ENCODE peak calls at places on chromosomes 13 and 19, in four cellular contexts. One of them, this sample, is unnamed.
A peak's percentile ranks its signal among the peaks of the same experiment; 100 is the strongest.

GRCh38 chr19:42064432-42064831 is 5.6 kb downstream of the GRIK5 start:
- DNase-seq in body of pancreas: no peak
- DNase-seq in BJ: no peak
- DNase-seq in stomach: no peak
- DNase-seq in this sample: no peak

GRCh38 chr13:92823059-92823458 is 403.5 kb upstream of the GPC6 start:
- DNase-seq in body of pancreas: no peak
- DNase-seq in BJ: no peak
- DNase-seq in stomach: no peak
- DNase-seq in this sample: no peak

GRCh38 chr19:46413262-46414031 is at the start of gene CCDC8:
- DNase-seq in body of pancreas: peak; percentile 96
- DNase-seq in BJ: peak; percentile 56
- DNase-seq in stomach: no peak
- DNase-seq in this sample: peak; percentile 86

GRCh38 chr19:21789761-21790160 is 22.4 kb upstream of the ZNF100 start:
- DNase-seq in body of pancreas: no peak
- DNase-seq in BJ: no peak
- DNase-seq in stomach: no peak
- DNase-seq in this sample: no peak

GRCh38 chr13:85148009-85148408 is 651.2 kb downstream of the SLITRK6 start:
- DNase-seq in body of pancreas: no peak
- DNase-seq in BJ: no peak
- DNase-seq in stomach: no peak
- DNase-seq in this sample: peak; percentile 12

GRCh38 chr13:29550589-29550988 is 44.9 kb downstream of the SLC7A1 start:
- DNase-seq in body of pancreas: no peak
- DNase-seq in BJ: no peak
- DNase-seq in stomach: no peak
- DNase-seq in this sample: no peak

GRCh38 chr13:45439000-45439399 is 20.8 kb upstream of the SLC25A30 start:
- DNase-seq in body of pancreas: no peak
- DNase-seq in BJ: no peak
- DNase-seq in stomach: no peak
- DNase-seq in this sample: no peak

GRCh38 chr19:6677924-6678689 is 8.1 kb upstream of the TNFSF14 start:
- DNase-seq in body of pancreas: no peak
- DNase-seq in BJ: no peak
- DNase-seq in stomach: no peak
- DNase-seq in this sample: peak; percentile 21

GRCh38 chr19:23116802-23117571 is at the start of gene ZNF730:
- DNase-seq in body of pancreas: no peak
- DNase-seq in BJ: peak; percentile 9
- DNase-seq in stomach: no peak
- DNase-seq in this sample: no peak

GRCh38 chr19:10256970-10257615 is 5.1 kb downstream of the MRPL4 start:
- DNase-seq in body of pancreas: no peak
- DNase-seq in BJ: no peak
- DNase-seq in stomach: no peak
- DNase-seq in this sample: no peak

GRCh38 chr19:23345838-23346237 is 49.4 kb downstream of the ZNF91 start:
- DNase-seq in body of pancreas: no peak
- DNase-seq in BJ: no peak
- DNase-seq in stomach: no peak
- DNase-seq in this sample: no peak

GRCh38 chr13:23025848-23026608 is 154.8 kb upstream of the SGCG start:
- DNase-seq in body of pancreas: no peak
- DNase-seq in BJ: no peak
- DNase-seq in stomach: no peak
- DNase-seq in this sample: no peak

GRCh38 chr13:97468331-97468730 is 34.4 kb downstream of the RAP2A start:
- DNase-seq in body of pancreas: no peak
- DNase-seq in BJ: no peak
- DNase-seq in stomach: no peak
- DNase-seq in this sample: no peak

GRCh38 chr13:27425151-27425917 is 915 bp downstream of the GTF3A start:
- DNase-seq in body of pancreas: no peak
- DNase-seq in BJ: no peak
- DNase-seq in stomach: no peak
- DNase-seq in this sample: no peak

GRCh38 chr13:94917814-94918213 is 205.5 kb upstream of the SOX21 start:
- DNase-seq in body of pancreas: no peak
- DNase-seq in BJ: no peak
- DNase-seq in stomach: no peak
- DNase-seq in this sample: peak; percentile 3

GRCh38 chr13:23488442-23488841 is 54.9 kb upstream of the SACS start:
- DNase-seq in body of pancreas: no peak
- DNase-seq in BJ: no peak
- DNase-seq in stomach: no peak
- DNase-seq in this sample: peak; percentile 42

GRCh38 chr13:112179421-112179820 is 112.5 kb downstream of the SOX1 start:
- DNase-seq in body of pancreas: no peak
- DNase-seq in BJ: no peak
- DNase-seq in stomach: no peak
- DNase-seq in this sample: no peak

GRCh38 chr13:112178769-112179168 is 111.8 kb downstream of the SOX1 start:
- DNase-seq in body of pancreas: no peak
- DNase-seq in BJ: no peak
- DNase-seq in stomach: no peak
- DNase-seq in this sample: no peak

GRCh38 chr13:112176746-112177119 is 109.8 kb downstream of the SOX1 start:
- DNase-seq in body of pancreas: no peak
- DNase-seq in BJ: no peak
- DNase-seq in stomach: no peak
- DNase-seq in this sample: no peak

GRCh38 chr13:112177459-112177858 is 110.5 kb downstream of the SOX1 start:
- DNase-seq in body of pancreas: no peak
- DNase-seq in BJ: no peak
- DNase-seq in stomach: no peak
- DNase-seq in this sample: no peak

DNA sequence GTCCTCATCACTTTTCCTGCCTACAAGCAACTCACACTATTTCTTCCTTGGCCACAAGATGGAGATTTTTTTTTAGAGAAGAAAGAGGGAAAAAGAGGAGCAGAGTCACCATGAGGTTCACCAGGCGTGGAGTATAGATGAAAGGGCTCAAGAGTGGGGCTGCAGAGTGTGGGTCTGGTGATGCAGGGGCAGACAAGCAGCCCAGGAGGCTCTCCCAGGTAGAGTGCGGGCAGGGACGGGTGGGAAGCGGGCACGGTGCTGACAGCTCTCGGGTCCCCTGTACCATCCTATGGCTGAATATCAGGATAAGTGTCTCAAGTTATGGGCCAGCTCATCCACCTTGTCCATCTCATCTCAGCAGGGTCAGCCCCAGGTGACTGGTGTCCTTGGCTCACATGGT is 110.9 kb downstream of the SOX1 start:
- DNase-seq in body of pancreas: no peak
- DNase-seq in BJ: no peak
- DNase-seq in stomach: no peak
- DNase-seq in this sample: no peak
- H3K27me3 ChIP-seq in body of pancreas: no peaks in the 10 kb centered on the region
- H3K27me3 ChIP-seq in BJ: no peaks in the 10 kb centered on the region
- H3K27me3 ChIP-seq in stomach: peaks cover 17% of the 10 kb centered on the region
- H3K27me3 ChIP-seq in this sample: no peaks in the 10 kb centered on the region

DNA sequence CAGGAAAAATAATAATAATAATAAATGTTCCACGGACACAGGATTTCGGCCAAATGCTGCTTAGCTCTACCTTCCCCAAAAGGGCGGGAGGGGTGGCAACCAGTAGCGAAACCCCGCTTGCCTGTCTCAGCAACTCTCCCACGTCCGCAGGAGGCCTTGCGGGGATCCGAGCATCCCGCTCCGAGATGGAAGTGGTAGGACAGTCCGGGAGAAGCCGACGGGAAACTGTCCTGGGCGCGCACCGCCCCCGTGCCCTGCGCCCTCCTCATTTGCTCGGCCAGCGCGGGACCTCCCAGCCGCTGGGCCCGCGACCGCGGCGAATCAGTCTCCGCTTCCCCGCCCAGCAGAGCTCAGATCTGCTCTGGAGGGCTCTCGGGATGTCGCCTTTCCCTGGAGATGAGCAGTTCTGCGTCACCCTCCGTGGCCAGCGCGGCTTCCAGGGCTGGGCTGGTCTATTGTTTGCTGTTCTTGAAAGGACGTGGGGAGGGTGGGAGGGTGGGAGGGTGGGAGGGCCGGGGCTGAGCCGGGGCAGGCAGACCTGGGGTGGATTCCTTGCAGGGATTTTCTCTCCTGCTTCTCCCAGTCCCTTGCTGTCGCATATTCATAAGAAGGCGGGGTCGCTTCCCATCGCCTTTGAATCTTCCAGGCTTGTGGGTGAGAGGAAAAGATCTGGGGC is 48.8 kb upstream of the PABPC3 start:
- DNase-seq in body of pancreas: no peak
- DNase-seq in BJ: no peak
- DNase-seq in stomach: no peak
- DNase-seq in this sample: no peak
- H3K27me3 ChIP-seq in body of pancreas: peaks cover 14% of the 10 kb centered on the region
- H3K27me3 ChIP-seq in BJ: peaks cover 9% of the 10 kb centered on the region
- H3K27me3 ChIP-seq in stomach: peaks cover 79% of the 10 kb centered on the region
- H3K27me3 ChIP-seq in this sample: peaks cover 71% of the 10 kb centered on the region

GRCh38 chr13:111970501-111971155 is 96.3 kb upstream of the SOX1 start:
- DNase-seq in body of pancreas: no peak
- DNase-seq in BJ: no peak
- DNase-seq in stomach: no peak
- DNase-seq in this sample: no peak

GRCh38 chr13:111967572-111968201 is 99.3 kb upstream of the SOX1 start:
- DNase-seq in body of pancreas: no peak
- DNase-seq in BJ: no peak
- DNase-seq in stomach: no peak
- DNase-seq in this sample: no peak

GRCh38 chr13:111966969-111967368 is 100.0 kb upstream of the SOX1 start:
- DNase-seq in body of pancreas: no peak
- DNase-seq in BJ: no peak
- DNase-seq in stomach: no peak
- DNase-seq in this sample: no peak

GRCh38 chr13:111969551-111970135 is 97.3 kb upstream of the SOX1 start:
- DNase-seq in body of pancreas: no peak
- DNase-seq in BJ: no peak
- DNase-seq in stomach: no peak
- DNase-seq in this sample: no peak

GRCh38 chr13:111968611-111969010 is 98.3 kb upstream of the SOX1 start:
- DNase-seq in body of pancreas: no peak
- DNase-seq in BJ: no peak
- DNase-seq in stomach: no peak
- DNase-seq in this sample: no peak
- H3K27me3 ChIP-seq in body of pancreas: peaks cover 12% of the 10 kb centered on the region
- H3K27me3 ChIP-seq in BJ: no peaks in the 10 kb centered on the region
- H3K27me3 ChIP-seq in stomach: peaks cover 63% of the 10 kb centered on the region
- H3K27me3 ChIP-seq in this sample: no peaks in the 10 kb centered on the region

GRCh38 chr19:1507192-1507660 is 5.6 kb downstream of the ADAMTSL5 start:
- DNase-seq in body of pancreas: no peak
- DNase-seq in BJ: no peak
- DNase-seq in stomach: no peak
- DNase-seq in this sample: no peak
- H3K27me3 ChIP-seq in body of pancreas: peaks cover 6% of the 10 kb centered on the region
- H3K27me3 ChIP-seq in BJ: peaks cover 8% of the 10 kb centered on the region
- H3K27me3 ChIP-seq in stomach: peaks cover 93% of the 10 kb centered on the region
- H3K27me3 ChIP-seq in this sample: peaks cover 17% of the 10 kb centered on the region

DNA sequence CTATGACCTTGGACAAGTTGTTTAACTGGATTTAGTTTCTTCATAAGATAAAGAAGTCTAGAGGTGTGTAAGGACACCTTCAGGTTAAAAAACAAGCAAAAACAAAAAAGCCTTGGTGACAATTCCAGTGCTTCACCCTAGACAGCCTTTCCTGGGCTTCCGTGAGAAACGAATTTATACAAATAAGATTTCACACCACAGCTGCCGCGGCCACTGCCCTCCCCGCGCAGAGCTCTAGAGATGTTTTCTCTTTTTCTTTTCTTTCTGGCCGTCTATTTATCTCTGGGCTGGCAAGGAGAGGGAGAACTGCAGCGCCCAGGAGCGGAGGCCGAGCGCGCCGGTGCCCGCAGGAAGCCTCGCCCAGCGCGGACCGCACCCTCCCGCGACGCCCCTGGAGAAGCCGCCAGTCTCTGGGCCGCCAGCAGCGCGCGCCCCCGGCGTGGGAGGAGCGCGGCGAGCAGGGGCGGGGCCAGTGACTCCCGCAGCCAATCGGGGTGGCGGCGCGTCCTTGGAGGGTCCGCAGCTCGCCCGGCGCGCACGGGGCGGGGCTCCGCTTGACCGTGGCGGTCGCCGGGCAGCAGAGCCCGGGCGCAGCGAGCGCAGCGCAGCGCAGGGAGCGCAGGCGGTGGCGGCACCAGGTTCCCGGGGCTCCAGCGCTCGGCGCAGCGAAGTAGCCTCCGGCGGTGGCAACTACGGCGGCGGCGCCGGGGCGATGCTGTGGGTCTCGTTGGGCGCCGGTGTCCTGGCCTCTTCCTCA is 107.0 kb downstream of the RXFP2 start:
- DNase-seq in body of pancreas: peak; percentile 88
- DNase-seq in BJ: peak; percentile 49
- DNase-seq in stomach: peak; percentile 90
- DNase-seq in this sample: peak; percentile 26
- H3K27me3 ChIP-seq in body of pancreas: no peaks in the 10 kb centered on the region
- H3K27me3 ChIP-seq in BJ: peaks cover 14% of the 10 kb centered on the region
- H3K27me3 ChIP-seq in stomach: peaks cover 4% of the 10 kb centered on the region
- H3K27me3 ChIP-seq in this sample: peaks cover 53% of the 10 kb centered on the region

GRCh38 chr13:99965329-99966000 is 6.1 kb downstream of the ZIC5 start:
- DNase-seq in body of pancreas: no peak
- DNase-seq in BJ: no peak
- DNase-seq in stomach: no peak
- DNase-seq in this sample: no peak
- H3K27me3 ChIP-seq in body of pancreas: peaks cover 26% of the 10 kb centered on the region
- H3K27me3 ChIP-seq in BJ: peaks cover 46% of the 10 kb centered on the region
- H3K27me3 ChIP-seq in stomach: peaks cover 100% of the 10 kb centered on the region
- H3K27me3 ChIP-seq in this sample: peaks cover 98% of the 10 kb centered on the region

DNA sequence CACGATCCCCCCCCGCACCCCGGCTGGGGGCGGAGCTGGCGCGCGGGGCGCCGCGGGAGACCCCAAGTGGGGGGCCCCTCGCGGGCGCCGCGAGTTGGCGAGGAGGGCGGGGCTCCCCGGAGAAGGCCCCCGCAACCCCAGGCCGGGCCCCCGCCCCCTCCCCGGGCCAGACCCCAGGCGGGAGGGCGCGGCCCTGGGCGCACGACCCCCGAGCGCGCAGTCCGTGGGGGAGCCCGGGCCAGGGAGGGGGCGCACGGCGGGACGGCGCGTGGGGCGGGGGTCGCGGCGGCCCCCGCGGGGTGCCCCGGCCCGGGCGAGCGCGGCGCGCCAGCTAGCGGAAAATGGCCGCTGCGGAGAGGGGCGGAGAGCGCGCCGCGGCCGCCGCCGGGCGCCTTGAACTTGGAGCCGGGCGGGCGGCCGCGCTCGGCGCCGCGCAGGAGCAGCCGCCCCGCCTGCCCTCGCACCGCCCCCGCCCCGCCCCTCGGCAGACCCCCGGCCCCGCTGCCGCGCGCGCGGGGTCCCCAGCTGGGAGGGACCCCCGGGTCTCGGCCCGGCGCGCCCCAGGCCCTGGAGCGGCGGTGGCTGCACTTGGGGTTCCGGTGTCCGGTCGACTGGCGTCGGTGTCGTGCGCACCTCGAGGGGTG is 6.4 kb upstream of the NFIC start:
- DNase-seq in body of pancreas: no peak
- DNase-seq in BJ: no peak
- DNase-seq in stomach: no peak
- DNase-seq in this sample: no peak
- H3K27me3 ChIP-seq in body of pancreas: no peaks in the 10 kb centered on the region
- H3K27me3 ChIP-seq in BJ: no peaks in the 10 kb centered on the region
- H3K27me3 ChIP-seq in stomach: peaks cover 6% of the 10 kb centered on the region
- H3K27me3 ChIP-seq in this sample: peaks cover 21% of the 10 kb centered on the region